ENCODE peak calls at places on chromosomes 13 and 19, in six cellular contexts. Q is SK-N-SH, Y is K562, R is H1, E is HepG2, L is HCT116. G is an unnamed sample.

GRCh38 chr13:31912641-31913401 is 118.8 kb upstream of the FRY start:
- DNase-seq in Q (peak; percentile 25), Y (no peak), R (no peak), E (no peak), L (no peak), G (no peak)

GRCh38 chr13:40485611-40486517 is 180.6 kb downstream of the FOXO1 start:
- DNase-seq in Q (no peak), Y (no peak), R (no peak), E (no peak), L (no peak), G (no peak)

GRCh38 chr19:33624586-33625153 is 2.9 kb downstream of the CHST8 start:
- DNase-seq in Q (no peak), Y (no peak), R (no peak), E (no peak), L (no peak), G (no peak)

GRCh38 chr19:4064073-4064550 is 2.6 kb downstream of the ZBTB7A start:
- DNase-seq in Q (peak; percentile 63), Y (no peak), R (no peak), E (no peak), L (no peak), G (peak; percentile 60)

GRCh38 chr13:49996951-49997895 is at the start of gene TRIM13:
- DNase-seq in Q (peak; percentile 72), Y (peak; percentile 56), R (peak; percentile 53), E (peak; percentile 79), L (peak; percentile 71), G (peak; percentile 61)

GRCh38 chr13:90427322-90428272 is 919.9 kb upstream of the MIR17HG start:
- DNase-seq in Q (peak; percentile 43), Y (no peak), R (no peak), E (no peak), L (no peak), G (no peak)

GRCh38 chr13:51364404-51365008 is 25.0 kb downstream of the SERPINE3 start:
- DNase-seq in Q (no peak), Y (no peak), R (no peak), E (no peak), L (no peak), G (no peak)

GRCh38 chr13:77521194-77521593 is 14.3 kb upstream of the SCEL start:
- DNase-seq in Q (no peak), Y (no peak), R (no peak), E (no peak), L (no peak), G (no peak)

GRCh38 chr19:57888107-57888493 is 737 bp downstream of the ZNF814 start:
- DNase-seq in Q (no peak), Y (no peak), R (no peak), E (no peak), L (no peak), G (no peak)

GRCh38 chr19:5354403-5354802 is 13.8 kb upstream of the PTPRS start:
- DNase-seq in Q (peak; percentile 58), Y (peak; percentile 51), R (no peak), E (peak; percentile 34), L (no peak), G (no peak)

GRCh38 chr19:19750131-19750841 is 17.4 kb upstream of the ZNF14 start:
- DNase-seq in Q (no peak), Y (no peak), R (no peak), E (no peak), L (no peak), G (no peak)

GRCh38 chr13:65789815-65790214 is 1440.3 kb downstream of the PCDH9 start:
- DNase-seq in Q (no peak), Y (no peak), R (no peak), E (no peak), L (no peak), G (no peak)

GRCh38 chr13:42181381-42181953 is 90.5 kb upstream of the AKAP11 start:
- DNase-seq in Q (peak; percentile 11), Y (no peak), R (no peak), E (no peak), L (no peak), G (no peak)

GRCh38 chr13:42671502-42671901 is 97.5 kb downstream of the TNFSF11 start:
- DNase-seq in Q (no peak), Y (no peak), R (no peak), E (no peak), L (no peak), G (no peak)

GRCh38 chr13:45479661-45480060 is 14.9 kb downstream of the COG3 start:
- DNase-seq in Q (no peak), Y (no peak), R (no peak), E (no peak), L (no peak), G (no peak)

GRCh38 chr19:4575267-4575793 is 15.8 kb upstream of the SEMA6B start:
- DNase-seq in Q (peak; percentile 58), Y (peak; percentile 75), R (peak; percentile 95), E (peak; percentile 70), L (no peak), G (no peak)

GRCh38 chr19:13613447-13613846 is 107.2 kb upstream of the CACNA1A start:
- DNase-seq in Q (no peak), Y (no peak), R (no peak), E (no peak), L (no peak), G (no peak)

GRCh38 chr19:12834418-12834943 is at the start of gene RTBDN:
- DNase-seq in Q (no peak), Y (peak; percentile 51), R (no peak), E (no peak), L (no peak), G (no peak)

GRCh38 chr13:46606915-46607413 is 54.0 kb downstream of the LRCH1 start:
- DNase-seq in Q (no peak), Y (peak; percentile 7), R (no peak), E (no peak), L (no peak), G (no peak)

GRCh38 chr19:8206147-8207087 is 2.8 kb upstream of the CERS4 start:
- DNase-seq in Q (no peak), Y (no peak), R (no peak), E (no peak), L (no peak), G (peak; percentile 66)

GRCh38 chr19:47540748-47541147 is 25.9 kb upstream of the NAPA start:
- DNase-seq in Q (no peak), Y (peak; percentile 41), R (no peak), E (peak; percentile 31), L (no peak), G (peak; percentile 36)

GRCh38 chr13:23433171-23434153 is at the start of gene SACS:
- DNase-seq in Q (peak; percentile 81), Y (no peak), R (peak; percentile 21), E (no peak), L (no peak), G (no peak)

GRCh38 chr13:104204177-104204576 is 1138.0 kb upstream of the SLC10A2 start:
- DNase-seq in Q (no peak), Y (no peak), R (no peak), E (no peak), L (no peak), G (no peak)

GRCh38 chr13:32443111-32443510 is 15.2 kb upstream of the N4BP2L1 start:
- DNase-seq in Q (peak; percentile 38), Y (peak; percentile 13), R (no peak), E (peak; percentile 69), L (peak; percentile 2), G (no peak)

GRCh38 chr19:55452381-55453325 is 8.8 kb downstream of the ISOC2 start:
- DNase-seq in Q (peak; percentile 98), Y (peak; percentile 99), R (no peak), E (peak; percentile 44), L (no peak), G (peak; percentile 79)

GRCh38 chr19:42290523-42291436 is 11.2 kb upstream of the PRR19 start:
- DNase-seq in Q (peak; percentile 88), Y (peak; percentile 28), R (no peak), E (peak; percentile 61), L (no peak), G (no peak)

GRCh38 chr19:17205237-17206140 is 9.7 kb upstream of the USE1 start:
- DNase-seq in Q (peak; percentile 74), Y (peak; percentile 68), R (peak; percentile 54), E (peak; percentile 55), L (no peak), G (peak; percentile 55)

GRCh38 chr13:70014337-70014736 is 93.3 kb upstream of the ATXN8OS start:
- DNase-seq in Q (no peak), Y (no peak), R (no peak), E (no peak), L (no peak), G (no peak)

GRCh38 chr19:28665748-28666147 is 547.2 kb downstream of the UQCRFS1 start:
- DNase-seq in Q (no peak), Y (no peak), R (no peak), E (no peak), L (no peak), G (no peak)
- TF ChIP-seq JUND in Q (no peak), Y (no peak), R (no peak), E (no peak), L (no peak), G (no peak)

DNA sequence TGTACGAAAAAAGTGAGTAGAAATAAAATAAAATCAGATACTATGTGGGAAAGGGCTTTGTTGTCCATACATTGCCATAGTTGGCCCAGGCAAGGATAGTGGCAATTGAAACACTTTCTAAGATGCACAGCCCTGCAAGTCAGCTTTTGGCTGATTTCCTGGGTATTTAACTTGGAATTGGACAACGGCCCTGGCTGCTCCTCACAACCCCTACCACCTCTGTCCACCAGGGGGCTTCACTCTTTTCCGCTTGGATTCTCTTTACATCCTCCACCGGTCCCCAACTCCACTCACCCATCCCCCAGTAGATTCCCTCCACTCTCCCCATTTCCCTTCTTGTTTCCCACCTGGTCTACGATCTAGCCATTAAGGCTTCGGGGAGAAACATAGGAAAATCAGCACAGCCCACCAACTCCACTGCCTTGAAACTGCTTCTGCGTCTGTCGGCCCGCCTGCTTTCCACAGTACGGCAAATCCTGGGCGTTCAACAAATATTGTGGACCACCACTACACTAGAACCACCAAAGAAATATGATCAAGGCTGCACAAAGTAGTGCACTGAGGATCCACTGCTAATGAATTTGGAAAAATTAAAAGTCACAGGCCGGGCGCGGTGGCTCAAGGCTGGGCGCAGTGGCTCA is 48.6 kb upstream of the GTF3A start:
- DNase-seq in Q (peak; percentile 81), Y (peak; percentile 69), R (no peak), E (peak; percentile 47), L (peak; percentile 70), G (no peak)
- TF ChIP-seq JUND in Q (no peak), Y (no peak), R (no peak), E (no peak), L (no peak), G (no peak)

DNA sequence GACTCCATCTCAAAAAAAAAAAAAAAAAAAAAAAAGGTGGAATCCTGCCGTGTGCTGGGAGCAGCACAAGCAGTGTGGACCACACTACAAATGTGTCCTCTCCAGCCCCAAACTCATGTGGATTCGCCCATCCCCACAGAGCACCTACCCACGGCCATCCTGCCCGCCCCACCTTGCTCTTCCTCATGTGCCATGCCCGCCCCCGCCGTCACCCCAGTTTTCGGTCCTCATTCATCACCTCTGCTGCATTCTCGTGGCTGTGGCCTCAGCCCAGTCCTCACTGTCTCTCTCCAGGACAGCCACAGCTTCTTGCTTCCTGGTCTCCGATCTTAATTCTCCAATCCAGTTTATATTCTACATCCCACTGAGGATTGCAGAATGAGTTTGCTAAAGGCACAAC is 80.0 kb upstream of the TM9SF2 start:
- DNase-seq in Q (no peak), Y (no peak), R (no peak), E (no peak), L (no peak), G (no peak)
- TF ChIP-seq JUND in Q (no peak), Y (no peak), R (no peak), E (no peak), L (no peak), G (no peak)

DNA sequence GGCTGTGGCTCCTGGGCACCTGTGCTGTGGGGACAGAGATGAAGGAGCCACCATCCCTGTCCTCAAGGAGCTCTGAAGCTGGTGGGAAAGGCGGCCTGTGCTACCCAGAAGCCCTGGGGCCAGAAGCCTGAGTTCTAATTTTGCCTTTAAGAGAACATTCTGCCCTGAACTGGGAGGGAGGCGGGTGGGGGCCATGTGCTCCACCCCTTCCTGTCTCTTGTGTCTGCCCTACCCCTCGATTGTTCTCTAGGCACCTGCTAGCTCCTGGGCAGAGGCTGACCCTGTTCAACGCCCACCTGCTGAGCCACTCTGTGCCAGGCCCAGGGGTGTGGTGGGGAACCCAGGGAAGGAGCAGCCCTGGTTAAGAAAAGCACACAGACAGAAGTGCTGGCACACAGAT is 5.9 kb downstream of the TRAPPC6A start:
- DNase-seq in Q (no peak), Y (no peak), R (no peak), E (no peak), L (no peak), G (no peak)
- TF ChIP-seq JUND in Q (no peak), Y (no peak), R (no peak), E (no peak), L (no peak), G (no peak)